ENCODE peak calls at places on chromosomes 4 and X, in nine cellular contexts. B, M, E, X, K, G, Y, D and Q are unnamed samples.

GRCh38 chrX:16665089-16665488 is 15.1 kb downstream of the S100G start:
- DNase-seq in G (peak), K (peak), B (no peak), Y (no peak), E (no peak), D (no peak), X (no peak), M (peak), Q (no peak)

GRCh38 chrX:2373615-2374014 is 127.2 kb downstream of the DHRSX start:
- DNase-seq in X (no peak), Y (no peak), G (no peak), E (no peak), M (no peak), B (no peak), K (no peak), D (no peak), Q (no peak)

GRCh38 chr4:150668824-150669223 is 86.9 kb downstream of the MAB21L2 start:
- DNase-seq in E (no peak), K (no peak), D (no peak), G (no peak), Y (no peak), M (no peak), X (no peak), B (no peak), Q (no peak)

GRCh38 chrX:136731207-136731782 is 49.4 kb downstream of the ARHGEF6 start:
- DNase-seq in B (no peak), K (no peak), Y (no peak), X (no peak), G (no peak), M (no peak), E (no peak), D (no peak), Q (no peak)

GRCh38 chr4:123783091-123783765 is 386.6 kb downstream of the SPRY1 start:
- DNase-seq in Y (no peak), D (no peak), M (peak), X (no peak), E (no peak), G (no peak), B (no peak), K (peak), Q (no peak)

GRCh38 chr4:151389316-151389715 is 19.7 kb upstream of the FHIP1A start:
- DNase-seq in B (no peak), K (peak), G (no peak), M (peak), X (no peak), D (no peak), E (no peak), Y (no peak), Q (no peak)

GRCh38 chr4:40918330-40918729 is 168.6 kb downstream of the NSUN7 start:
- DNase-seq in G (no peak), D (peak), M (peak), B (peak), E (no peak), K (peak), X (no peak), Y (peak), Q (no peak)

GRCh38 chr4:3640587-3640962 is 108.4 kb upstream of the LRPAP1 start:
- DNase-seq in M (peak), E (no peak), K (peak), G (no peak), Y (peak), D (no peak), B (peak), X (no peak), Q (no peak)

GRCh38 chr4:174016251-174016650 is 267.2 kb downstream of the FBXO8 start:
- DNase-seq in D (no peak), M (no peak), Y (no peak), X (no peak), E (no peak), B (no peak), G (no peak), K (no peak), Q (no peak)

GRCh38 chr4:93407493-93408275 is 420.9 kb upstream of the ATOH1 start:
- DNase-seq in X (no peak), G (no peak), B (no peak), M (no peak), Y (no peak), D (no peak), E (no peak), K (no peak), Q (no peak)
- H3K4me3 ChIP-seq in X (no peak), G (no peak), B (no peak), M (no peak), Y (no peak), D (no peak), E (no peak), K (no peak), Q (no peak)

DNA sequence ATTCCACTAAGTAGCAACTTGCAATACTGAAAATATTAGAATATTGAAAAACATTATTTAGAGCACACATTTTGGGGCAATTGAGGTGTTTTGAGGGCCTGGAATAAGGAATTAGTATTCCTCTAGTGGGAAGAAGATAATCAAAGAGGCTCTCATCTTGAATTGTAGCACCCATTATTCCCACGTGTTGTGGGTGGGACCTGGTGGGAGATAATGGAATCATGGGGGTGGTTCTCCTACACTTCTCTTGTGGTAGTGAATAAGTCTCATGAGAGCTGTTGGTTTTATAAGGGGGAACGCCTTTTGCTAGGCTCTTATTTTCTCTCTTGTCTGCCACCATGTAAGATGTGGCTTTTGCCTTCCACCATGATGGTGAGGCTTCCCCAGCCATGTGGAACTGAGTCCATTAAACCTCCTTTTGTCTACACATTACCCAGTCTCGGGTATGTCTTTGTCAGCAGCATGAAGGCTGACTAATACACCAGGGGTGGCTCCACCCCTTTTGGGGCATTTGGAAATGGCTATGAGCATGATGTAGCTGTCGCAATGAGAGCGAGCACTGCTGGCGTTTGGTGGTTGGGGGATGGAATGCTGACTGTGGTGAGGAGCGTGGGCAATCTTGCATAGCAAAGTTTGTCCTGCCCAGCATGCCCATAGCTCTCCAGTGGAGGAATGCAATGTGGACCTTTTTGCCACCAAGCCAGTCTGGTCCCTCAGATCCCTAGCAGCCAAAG is 308.2 kb downstream of the FRMPD4 start:
- DNase-seq in B (no peak), X (no peak), Y (no peak), E (no peak), K (peak), G (peak), M (no peak), D (no peak), Q (no peak)
- H3K27ac ChIP-seq in B (no peak), X (no peak), Y (no peak), E (no peak), K (peak), G (peak), M (no peak), D (no peak), Q (no peak)

GRCh38 chrX:153688071-153688470 is 345 bp downstream of the SLC6A8 start:
- DNase-seq in G (no peak), B (no peak), D (no peak), X (no peak), M (peak), E (no peak), Y (no peak), K (no peak), Q (no peak)
- H3K4me3 ChIP-seq in G (no peak), B (peak), D (peak), X (no peak), M (no peak), E (no peak), Y (no peak), K (no peak), Q (peak)

GRCh38 chr4:19748911-19749473 is 502.7 kb upstream of the SLIT2 start:
- DNase-seq in K (peak), G (no peak), M (peak), B (no peak), D (peak), X (no peak), Y (no peak), E (no peak), Q (no peak)

GRCh38 chr4:19752600-19752999 is 499.1 kb upstream of the SLIT2 start:
- DNase-seq in Y (no peak), D (no peak), B (no peak), K (no peak), M (no peak), X (no peak), E (no peak), G (no peak), Q (no peak)

GRCh38 chr4:19748470-19748869 is 503.2 kb upstream of the SLIT2 start:
- DNase-seq in G (no peak), D (peak), Y (no peak), X (no peak), E (no peak), M (peak), B (no peak), K (peak), Q (no peak)
- H3K27ac ChIP-seq in G (no peak), D (no peak), Y (no peak), X (no peak), E (no peak), M (peak), B (no peak), K (no peak), Q (no peak)

DNA sequence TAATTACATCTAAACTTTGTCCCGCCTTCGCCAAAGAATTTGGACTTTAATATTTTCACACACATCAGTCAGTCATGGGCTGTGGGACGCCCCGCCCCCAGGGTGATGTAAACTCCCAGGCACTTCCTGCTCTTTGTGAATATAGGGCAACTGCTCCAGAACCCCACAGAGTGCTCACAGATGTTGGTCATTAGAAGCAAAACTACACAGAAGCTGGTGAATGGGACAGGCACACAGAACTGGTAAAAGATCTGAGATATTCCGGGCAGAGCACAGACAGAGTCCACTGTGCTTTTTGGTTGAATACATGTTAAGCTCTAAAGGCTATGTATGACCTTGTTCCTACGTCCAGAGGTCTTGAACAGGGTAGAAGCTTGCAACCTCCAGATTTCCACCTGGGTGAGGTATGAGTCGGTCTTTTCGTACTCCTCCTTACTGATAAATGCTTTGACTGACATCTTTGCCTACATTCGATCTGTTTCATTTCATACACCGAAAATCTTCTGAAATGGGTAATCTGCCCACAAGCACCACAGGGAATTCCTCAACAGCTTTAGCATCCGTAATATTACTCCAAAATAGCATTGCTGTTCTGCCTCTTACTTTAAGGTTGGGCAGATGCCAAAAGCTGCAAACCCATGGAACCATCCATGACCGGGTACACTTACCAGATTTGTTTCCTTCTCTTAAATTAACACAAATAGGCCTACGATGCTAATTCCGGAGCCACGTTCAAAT is 144.6 kb downstream of the AMELX start:
- DNase-seq in Y (peak), D (no peak), E (no peak), M (peak), G (no peak), B (peak), X (no peak), K (peak), Q (no peak)
- H3K4me3 ChIP-seq in Y (no peak), D (no peak), E (no peak), M (peak), G (no peak), B (no peak), X (no peak), K (no peak), Q (no peak)

GRCh38 chrX:49101629-49101984 is 21.9 kb upstream of the WDR45 start:
- DNase-seq in Y (no peak), K (no peak), X (no peak), E (no peak), D (no peak), M (no peak), G (no peak), B (no peak), Q (no peak)

GRCh38 chrX:49103637-49104036 is 19.9 kb downstream of the GPKOW start:
- DNase-seq in X (no peak), M (no peak), D (no peak), B (no peak), G (no peak), K (no peak), E (no peak), Y (no peak), Q (no peak)

GRCh38 chrX:49102221-49102620 is 21.3 kb downstream of the GPKOW start:
- DNase-seq in M (no peak), K (no peak), X (no peak), B (no peak), G (no peak), E (no peak), D (no peak), Y (no peak), Q (no peak)

GRCh38 chrX:49096419-49096818 is 16.7 kb upstream of the WDR45 start:
- DNase-seq in Y (no peak), E (no peak), B (no peak), D (no peak), K (no peak), X (no peak), M (no peak), G (no peak), Q (no peak)

DNA sequence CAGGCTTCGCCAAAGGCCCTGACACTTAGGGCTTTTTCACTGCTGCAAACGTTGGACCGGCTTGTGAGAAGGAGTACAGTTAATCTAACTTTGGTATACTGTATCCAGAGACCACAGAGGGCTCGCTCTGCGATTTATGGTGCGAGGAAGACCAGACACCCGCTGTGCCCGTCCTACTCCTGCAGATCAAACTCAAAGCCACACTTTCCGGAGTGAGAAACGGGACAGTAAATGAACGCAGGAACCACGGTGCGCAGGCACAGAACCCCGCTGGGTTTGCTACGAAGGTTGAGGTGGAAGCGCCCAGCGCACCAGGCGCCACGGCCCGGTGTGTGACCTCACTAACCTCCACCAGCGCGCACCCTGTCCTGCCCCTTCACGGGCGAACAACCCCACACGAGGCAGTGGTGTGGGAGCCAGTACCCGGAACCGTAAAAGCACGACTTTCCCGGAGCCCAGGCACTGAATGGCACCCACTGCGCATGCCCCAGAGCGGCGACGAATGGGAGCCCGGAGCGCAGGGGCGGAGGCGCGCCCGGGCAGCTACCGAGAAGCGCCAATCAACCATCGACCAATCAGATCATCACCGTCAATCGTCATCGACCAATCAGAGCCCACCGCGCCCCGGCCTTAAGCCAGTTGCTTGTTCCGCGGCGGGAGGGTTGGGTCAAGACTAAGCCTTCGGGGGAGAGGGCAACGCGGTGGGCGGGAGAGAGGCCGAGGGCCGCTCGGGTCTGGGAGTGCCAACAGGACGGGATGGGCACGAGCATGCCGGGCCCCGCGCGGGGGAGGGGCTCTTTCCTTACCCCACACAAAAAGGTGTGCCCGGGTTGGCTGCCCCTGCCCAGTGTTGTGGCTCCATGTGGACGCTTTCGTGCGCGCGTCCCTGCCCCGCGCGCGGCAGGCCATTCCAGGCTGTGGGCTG is 21.3 kb upstream of the WDR45 start:
- DNase-seq in X (peak), M (peak), K (peak), B (peak), Y (peak), E (peak), D (peak), G (peak), Q (peak)
- H3K27ac ChIP-seq in X (peak), M (peak), K (peak), B (peak), Y (peak), E (peak), D (peak), G (peak), Q (peak)

DNA sequence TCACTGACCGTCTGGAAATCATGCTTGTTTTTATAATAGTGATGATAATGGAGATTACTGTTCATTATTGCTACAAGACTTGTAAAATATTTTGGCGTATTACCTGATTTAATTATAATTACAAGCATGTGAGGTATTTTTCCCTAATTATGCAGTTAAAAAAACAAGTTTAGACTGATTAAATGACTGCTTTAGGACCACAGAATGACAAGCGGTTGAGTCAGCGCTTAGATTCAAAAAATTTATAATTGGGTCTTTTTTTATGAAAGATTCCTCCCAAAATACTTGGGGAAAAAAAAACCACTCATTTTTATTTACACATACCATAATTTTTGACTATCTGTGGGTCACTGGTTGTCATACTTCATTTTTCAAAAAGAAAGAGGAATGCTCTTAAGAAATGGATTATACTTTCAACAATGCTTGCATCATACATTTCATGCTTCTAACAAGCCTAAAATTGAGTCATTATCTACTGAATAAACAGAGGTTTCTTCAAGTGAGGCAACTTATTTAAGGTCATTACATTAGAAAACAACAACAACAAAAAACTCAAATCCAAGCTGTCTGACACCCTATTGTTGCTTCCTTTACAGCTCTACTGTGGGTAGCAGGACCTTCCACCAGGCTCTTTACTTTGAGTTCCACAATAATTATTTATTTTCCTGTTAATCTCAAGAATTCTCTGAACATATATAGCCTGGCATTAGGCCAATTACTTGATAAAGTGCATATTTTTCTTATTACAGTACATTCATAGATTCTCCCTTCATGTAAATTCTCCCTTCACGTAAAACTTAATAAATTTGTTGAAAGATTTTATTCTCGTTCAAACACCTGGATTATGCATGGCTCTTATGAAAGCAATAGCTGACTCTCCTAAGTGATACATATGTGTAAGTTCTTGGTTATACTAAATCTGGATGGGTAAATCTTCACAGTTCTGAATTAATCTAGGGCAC is 445.4 kb downstream of the PCDH10 start:
- DNase-seq in B (no peak), E (no peak), X (no peak), K (peak), G (peak), D (no peak), M (peak), Y (no peak), Q (no peak)
- H3K4me3 ChIP-seq in B (no peak), E (no peak), X (no peak), K (no peak), G (no peak), D (no peak), M (no peak), Y (no peak), Q (no peak)

GRCh38 chr4:57099363-57099762 is 10.8 kb downstream of the IGFBP7 start:
- DNase-seq in G (no peak), Y (no peak), D (no peak), K (no peak), M (no peak), B (no peak), E (no peak), X (no peak), Q (no peak)
- H3K27ac ChIP-seq in G (no peak), Y (no peak), D (peak), K (no peak), M (peak), B (peak), E (no peak), X (no peak), Q (peak)

GRCh38 chrX:12564221-12564620 is 227.0 kb upstream of the PRPS2 start:
- DNase-seq in K (no peak), B (no peak), X (no peak), Y (no peak), G (no peak), D (no peak), E (no peak), M (no peak), Q (no peak)
- H3K4me3 ChIP-seq in K (no peak), B (no peak), X (no peak), Y (no peak), G (no peak), D (no peak), E (no peak), M (no peak), Q (no peak)

DNA sequence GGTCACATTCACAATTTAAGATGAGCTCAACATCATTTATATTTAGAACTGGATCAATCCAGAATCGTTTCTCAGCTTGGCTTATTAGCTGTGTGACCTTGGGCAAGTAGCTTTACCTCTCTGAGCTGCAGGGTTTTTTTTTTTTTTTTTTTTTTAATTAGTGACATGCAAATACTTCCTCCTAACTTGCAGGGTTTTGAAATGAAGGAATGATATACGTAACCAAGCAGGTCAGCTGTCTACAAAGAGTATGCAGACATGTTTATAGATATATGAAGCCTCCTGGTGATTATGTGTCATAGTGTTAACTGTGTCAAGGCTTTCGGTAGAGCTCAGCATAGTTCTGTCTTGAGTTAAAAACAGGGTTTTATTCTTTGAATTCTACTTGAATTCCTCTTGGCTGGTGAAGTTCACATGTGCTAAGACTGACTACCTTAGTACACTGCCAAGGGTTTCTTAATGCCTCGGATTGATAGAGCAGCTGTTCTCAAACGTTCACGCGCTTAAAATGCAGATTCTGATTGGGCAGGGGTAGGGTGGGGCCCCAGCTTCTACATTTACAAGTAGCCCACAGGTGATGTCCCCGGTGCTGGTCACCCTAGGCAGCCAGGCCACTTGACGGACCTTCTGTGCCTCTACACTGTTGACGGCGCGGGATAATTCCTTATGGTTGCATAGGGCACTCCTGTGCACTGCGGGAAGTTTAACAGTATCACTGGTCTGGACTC is 645 bp upstream of the STS start:
- DNase-seq in X (no peak), B (no peak), D (peak), M (peak), Y (peak), G (no peak), K (no peak), E (no peak), Q (no peak)
- H3K27ac ChIP-seq in X (peak), B (peak), D (peak), M (peak), Y (peak), G (no peak), K (peak), E (peak), Q (peak)